ENCODE peak calls at places on chromosome 1, in four cellular contexts. H is body of pancreas, Y is GM23248, B is SJSA1. S is an unnamed sample.

GRCh38 chr1:112686835-112687234 is 12.4 kb downstream of the MOV10 start:
- DNase-seq in B (no peak), Y (no peak), H (no peak), S (no peak)

GRCh38 chr1:10302416-10302815 is 92.0 kb downstream of the KIF1B start:
- DNase-seq in B (no peak), H (no peak), Y (no peak), S (no peak)

GRCh38 chr1:213759359-213760181 is 228.2 kb upstream of the PROX1 start:
- DNase-seq in B (no peak), Y (no peak), H (peak; percentile 28), S (no peak)

GRCh38 chr1:155075535-155075934 is 3.1 kb upstream of the EFNA3 start:
- DNase-seq in Y (no peak), H (no peak), B (no peak), S (no peak)

GRCh38 chr1:214454619-214455396 is 96.6 kb downstream of the PTPN14 start:
- DNase-seq in Y (peak; percentile 65), B (peak; percentile 49), H (peak; percentile 73), S (no peak)

GRCh38 chr1:61746768-61747167 is 4.5 kb downstream of the PATJ start:
- DNase-seq in Y (peak; percentile 52), H (no peak), B (no peak), S (no peak)

GRCh38 chr1:198234511-198235251 is 77.9 kb downstream of the NEK7 start:
- DNase-seq in Y (peak; percentile 68), H (no peak), B (peak; percentile 42), S (peak; percentile 27)

GRCh38 chr1:192401832-192402231 is 85.0 kb downstream of the RGS21 start:
- DNase-seq in H (no peak), Y (peak; percentile 25), B (no peak), S (no peak)

GRCh38 chr1:223815865-223816264 is 29.9 kb downstream of the TP53BP2 start:
- DNase-seq in Y (peak; percentile 43), B (no peak), H (no peak), S (no peak)

GRCh38 chr1:93616996-93617669 is 64.5 kb downstream of the BCAR3 start:
- DNase-seq in Y (peak; percentile 64), B (no peak), H (peak; percentile 87), S (peak; percentile 54)

GRCh38 chr1:156387899-156388813 is 19.1 kb downstream of the RHBG start:
- DNase-seq in Y (peak; percentile 23), H (no peak), B (no peak), S (peak; percentile 95)

GRCh38 chr1:93844262-93845045 is 34.6 kb downstream of the DNTTIP2 start:
- DNase-seq in H (peak; percentile 60), B (peak; percentile 64), Y (peak; percentile 90), S (no peak)

GRCh38 chr1:205236526-205236925 is 8.8 kb downstream of the TMCC2 start:
- DNase-seq in B (no peak), H (no peak), Y (no peak), S (no peak)

GRCh38 chr1:229286099-229286766 is 15.3 kb downstream of the RAB4A start:
- DNase-seq in H (no peak), Y (peak; percentile 41), B (no peak), S (no peak)

S was measured in head of caudate nucleus.